ENCODE peak calls at places on chromosomes 11 and 22, in nine cellular contexts. E is nucleus accumbens; R is stimulated activated CD4-positive, alpha-beta T cell treated with anti-CD3 and anti-CD28 coated beads, Interleukin-1b, Interleukin-23, amount 100 ng/mL, for 24 hours; Q is LoVo; U is T-helper 9 cell; N is HS-5; F is esophagus squamous epithelium; S is pulmonary artery endothelial cell; K is NCI-H1092 treated with DMSO at 0.1 percent for 48 hours. W is an unnamed sample.

GRCh38 chr11:61854966-61855714 is 27.0 kb downstream of the FADS2 start:
- DNase-seq in E (no peak), R (no peak), Q (no peak), U (no peak), N (no peak), F (no peak), S (no peak), K (no peak), W (no peak)

GRCh38 chr11:112298535-112298934 is 37.9 kb upstream of the PLET1 start:
- DNase-seq in E (no peak), R (no peak), Q (no peak), U (no peak), N (no peak), F (no peak), S (no peak), K (peak), W (no peak)

GRCh38 chr11:130389315-130389935 is 39.0 kb downstream of the ADAMTS8 start:
- DNase-seq in E (no peak), R (no peak), Q (peak), U (no peak), N (no peak), F (no peak), S (no peak), K (no peak), W (no peak)

GRCh38 chr11:122193457-122193856 is 77.4 kb upstream of the BLID start:
- DNase-seq in E (no peak), R (no peak), Q (no peak), U (no peak), N (no peak), F (no peak), S (no peak), K (no peak), W (no peak)

GRCh38 chr22:28544431-28544868 is 135.2 kb downstream of the TTC28 start:
- DNase-seq in E (no peak), R (no peak), Q (no peak), U (no peak), N (no peak), F (no peak), S (no peak), K (no peak), W (no peak)

GRCh38 chr11:128497057-128497957 is 90.1 kb downstream of the ETS1 start:
- DNase-seq in E (no peak), R (no peak), Q (no peak), U (no peak), N (peak), F (no peak), S (peak), K (peak), W (no peak)

GRCh38 chr11:114359342-114359741 is 41.0 kb downstream of the C11orf71 start:
- DNase-seq in E (no peak), R (no peak), Q (no peak), U (no peak), N (no peak), F (no peak), S (no peak), K (no peak), W (no peak)

GRCh38 chr22:27032121-27032761 is 374.9 kb downstream of the MIAT start:
- DNase-seq in E (peak), R (no peak), Q (no peak), U (no peak), N (no peak), F (no peak), S (no peak), K (peak), W (no peak)

GRCh38 chr11:47616726-47617416 is 22.7 kb upstream of the C1QTNF4 start:
- DNase-seq in E (peak), R (no peak), Q (no peak), U (no peak), N (no peak), F (no peak), S (peak), K (peak), W (no peak)

GRCh38 chr11:64661622-64662021 is 61.4 kb downstream of the NRXN2 start:
- DNase-seq in E (no peak), R (no peak), Q (no peak), U (no peak), N (no peak), F (no peak), S (no peak), K (no peak), W (no peak)

GRCh38 chr22:18111759-18112330 is 1.2 kb downstream of the TUBA8 start:
- DNase-seq in E (no peak), R (no peak), Q (no peak), U (no peak), N (no peak), F (no peak), S (no peak), K (no peak), W (no peak)

GRCh38 chr22:38826801-38827200 is 17.0 kb downstream of the NPTXR start:
- DNase-seq in E (no peak), R (no peak), Q (no peak), U (no peak), N (no peak), F (no peak), S (no peak), K (no peak), W (no peak)

GRCh38 chr11:1129666-1130160 is 28.0 kb upstream of the MUC5AC start:
- DNase-seq in E (no peak), R (no peak), Q (no peak), U (no peak), N (no peak), F (no peak), S (no peak), K (no peak), W (no peak)

GRCh38 chr11:71200761-71201160 is 51.6 kb downstream of the SHANK2 start:
- DNase-seq in E (no peak), R (no peak), Q (no peak), U (no peak), N (no peak), F (no peak), S (no peak), K (no peak), W (no peak)

GRCh38 chr11:123264431-123264780 is 69.4 kb upstream of the CLMP start:
- DNase-seq in E (no peak), R (no peak), Q (no peak), U (no peak), N (no peak), F (no peak), S (no peak), K (no peak), W (no peak)

GRCh38 chr11:34208266-34209135 is 103.1 kb downstream of the NAT10 start:
- DNase-seq in E (no peak), R (peak), Q (no peak), U (no peak), N (no peak), F (no peak), S (no peak), K (no peak), W (no peak)

W was measured in activated naive CD8-positive, alpha-beta T cell treated with anti-CD3 and anti-CD28 coated beads, Interleukin-2, amount 50 U/mL, for 16 hours.